ENCODE peak calls at places on chromosome 5, in six cellular contexts. A is ureter, B is AG08395, M is ovary, Y is Karpas-422, F is lower leg skin. E is an unnamed sample.

GRCh38 chr5:76874088-76874581 is 24.3 kb downstream of the S100Z start:
- DNase-seq in Y (peak; percentile 86), M (no peak), A (no peak), B (no peak), F (no peak), E (no peak)

GRCh38 chr5:113435571-113435970 is 782 bp upstream of the TSSK1B start:
- DNase-seq in B (no peak), A (no peak), Y (no peak), F (no peak), M (no peak), E (no peak)

GRCh38 chr5:180353226-180353962 is at the start of gene GFPT2:
- DNase-seq in B (peak; percentile 99), A (peak; percentile 82), Y (no peak), F (peak; percentile 71), M (peak; percentile 91), E (peak; percentile 86)

GRCh38 chr5:143585970-143586369 is 182.5 kb upstream of the NR3C1 start:
- DNase-seq in B (no peak), Y (no peak), A (no peak), M (no peak), F (no peak), E (no peak)

GRCh38 chr5:146890733-146891440 is 12.3 kb upstream of the PPP2R2B start:
- DNase-seq in Y (no peak), F (no peak), A (no peak), M (no peak), B (no peak), E (no peak)

GRCh38 chr5:31786001-31786757 is 147.2 kb downstream of the PDZD2 start:
- DNase-seq in B (no peak), M (no peak), F (no peak), Y (no peak), A (no peak), E (no peak)

GRCh38 chr5:96287181-96287580 is 145.9 kb downstream of the PCSK1 start:
- DNase-seq in B (no peak), A (no peak), Y (no peak), M (no peak), F (no peak), E (no peak)

GRCh38 chr5:141846031-141846430 is 32.2 kb downstream of the PCDH1 start:
- DNase-seq in M (no peak), Y (no peak), A (no peak), F (no peak), B (no peak), E (no peak)

GRCh38 chr5:145027266-145027665 is 807.9 kb downstream of the PRELID2 start:
- DNase-seq in Y (no peak), A (no peak), M (no peak), B (no peak), F (no peak), E (no peak)

GRCh38 chr5:139660105-139660915 is 12.2 kb downstream of the CXXC5 start:
- DNase-seq in B (peak; percentile 35), Y (no peak), F (no peak), A (peak; percentile 92), M (no peak), E (peak; percentile 62)

GRCh38 chr5:113922343-113922742 is 408.8 kb downstream of the YTHDC2 start:
- DNase-seq in B (no peak), A (no peak), Y (no peak), F (no peak), M (no peak), E (no peak)

GRCh38 chr5:16809816-16810502 is 126.1 kb downstream of the MYO10 start:
- DNase-seq in F (peak; percentile 70), B (peak; percentile 90), A (no peak), M (peak; percentile 66), Y (no peak), E (peak; percentile 29)

GRCh38 chr5:776862-777711 is 7.4 kb downstream of the ZDHHC11B start:
- DNase-seq in B (peak; percentile 3), M (no peak), Y (no peak), F (no peak), A (peak; percentile 79), E (no peak)

GRCh38 chr5:157343842-157344790 is 78.2 kb downstream of the CYFIP2 start:
- DNase-seq in A (no peak), Y (no peak), B (peak; percentile 35), M (no peak), F (no peak), E (no peak)

GRCh38 chr5:11737010-11737409 is 167.2 kb downstream of the CTNND2 start:
- DNase-seq in Y (no peak), A (no peak), F (no peak), B (no peak), M (no peak), E (no peak)

GRCh38 chr5:66209350-66209749 is 65.2 kb downstream of the SREK1 start:
- DNase-seq in M (no peak), A (peak; percentile 59), Y (no peak), F (no peak), B (no peak), E (no peak)

GRCh38 chr5:154309805-154310204 is 119.3 kb downstream of the GALNT10 start:
- DNase-seq in M (no peak), B (no peak), A (no peak), Y (no peak), F (no peak), E (no peak)

GRCh38 chr5:154830219-154830595 is 20.2 kb downstream of the FAXDC2 start:
- DNase-seq in M (no peak), A (no peak), F (no peak), B (no peak), Y (no peak), E (no peak)

GRCh38 chr5:172769598-172770373 is 1.2 kb downstream of the DUSP1 start:
- DNase-seq in B (no peak), Y (peak; percentile 81), F (no peak), A (no peak), M (peak; percentile 54), E (no peak)

GRCh38 chr5:14174235-14174636 is 31.1 kb downstream of the TRIO start:
- DNase-seq in Y (no peak), B (no peak), M (no peak), A (no peak), F (no peak), E (no peak)

GRCh38 chr5:68683632-68684035 is 410.2 kb upstream of the SLC30A5 start:
- DNase-seq in M (no peak), B (peak; percentile 91), A (peak; percentile 64), Y (no peak), F (peak; percentile 75), E (peak; percentile 58)

GRCh38 chr5:171642894-171643293 is 142.7 kb upstream of the SMIM23 start:
- DNase-seq in M (no peak), Y (no peak), F (no peak), B (no peak), A (no peak), E (no peak)

GRCh38 chr5:31895199-31895598 is 256.3 kb downstream of the PDZD2 start:
- DNase-seq in Y (no peak), A (no peak), F (no peak), M (no peak), B (no peak), E (no peak)

GRCh38 chr5:23506329-23507236 is 826 bp upstream of the PRDM9 start:
- DNase-seq in Y (no peak), B (no peak), M (no peak), F (no peak), A (no peak), E (no peak)

GRCh38 chr5:17217421-17218352 is at the start of gene BASP1:
- DNase-seq in B (peak; percentile 81), A (peak; percentile 90), Y (peak; percentile 81), M (peak; percentile 85), F (peak; percentile 63), E (peak; percentile 70)

GRCh38 chr5:149392718-149393117 is 13.6 kb upstream of the IL17B start:
- DNase-seq in M (no peak), B (no peak), F (no peak), A (no peak), Y (no peak), E (no peak)

GRCh38 chr5:93735378-93735777 is 6.0 kb downstream of the POU5F2 start:
- DNase-seq in F (no peak), Y (no peak), B (no peak), A (no peak), M (no peak), E (no peak)

GRCh38 chr5:176350416-176350815 is 11.1 kb downstream of the KIAA1191 start:
- DNase-seq in F (no peak), Y (no peak), M (no peak), B (no peak), A (no peak), E (no peak)

GRCh38 chr5:36152324-36153298 is 700 bp downstream of the SKP2 start:
- DNase-seq in A (no peak), F (no peak), Y (peak; percentile 51), M (no peak), B (peak; percentile 7), E (no peak)

GRCh38 chr5:83172655-83173054 is 95.3 kb downstream of the XRCC4 start:
- DNase-seq in B (peak; percentile 6), F (no peak), A (no peak), Y (no peak), M (no peak), E (no peak)

GRCh38 chr5:5650242-5650641 is 227.8 kb downstream of the ICE1 start:
- DNase-seq in A (no peak), M (no peak), Y (no peak), F (no peak), B (no peak), E (no peak)

GRCh38 chr5:31124906-31125305 is 68.6 kb upstream of the CDH6 start:
- DNase-seq in B (no peak), F (no peak), M (no peak), Y (no peak), A (no peak), E (no peak)

GRCh38 chr5:99587983-99588382 is 659.2 kb upstream of the CHD1 start:
- DNase-seq in Y (no peak), A (no peak), F (no peak), M (no peak), B (no peak), E (no peak)

GRCh38 chr5:74085186-74085585 is 459.2 kb downstream of the ARHGEF28 start:
- DNase-seq in M (no peak), F (no peak), Y (no peak), A (no peak), B (no peak), E (no peak)

GRCh38 chr5:395156-395920 is 47.6 kb upstream of the EXOC3 start:
- DNase-seq in Y (no peak), B (peak; percentile 89), A (no peak), F (peak; percentile 17), M (peak; percentile 26), E (no peak)

GRCh38 chr5:2179861-2180260 is 297.1 kb upstream of the IRX4 start:
- DNase-seq in F (no peak), A (no peak), B (no peak), M (no peak), Y (no peak), E (no peak)

GRCh38 chr5:114839360-114839759 is 330.3 kb downstream of the TRIM36 start:
- DNase-seq in Y (no peak), F (no peak), M (no peak), B (no peak), A (no peak), E (no peak)

GRCh38 chr5:173835131-173835530 is 53.0 kb upstream of the CPEB4 start:
- DNase-seq in Y (no peak), F (no peak), M (no peak), B (no peak), A (no peak), E (no peak)

GRCh38 chr5:91910247-91910646 is 527.1 kb upstream of the ARRDC3 start:
- DNase-seq in F (no peak), Y (no peak), M (no peak), B (no peak), A (no peak), E (no peak)